ENCODE peak calls at places on chromosomes 7 and 10, in four cellular contexts. R is CD8-positive, alpha-beta T cell; G is foreskin fibroblast; J is heart right ventricle. X is an unnamed sample.

GRCh38 chr7:139702313-139702731 is 75.5 kb downstream of the HIPK2 start:
- DNase-seq in G (no peak), R (no peak), J (no peak), X (no peak)

GRCh38 chr7:132343196-132343595 is 233.1 kb downstream of the PLXNA4 start:
- DNase-seq in J (no peak), G (peak), R (no peak), X (no peak)

GRCh38 chr10:114479307-114479706 is 75.0 kb upstream of the AFAP1L2 start:
- DNase-seq in R (no peak), G (no peak), J (no peak), X (no peak)

GRCh38 chr10:94008526-94008925 is 14.8 kb downstream of the PLCE1 start:
- DNase-seq in G (no peak), R (no peak), J (no peak), X (no peak)

GRCh38 chr10:1665262-1665661 is 72.1 kb downstream of the ADARB2 start:
- DNase-seq in J (no peak), G (no peak), R (no peak), X (no peak)

GRCh38 chr7:129222064-129222463 is 2.8 kb upstream of the AHCYL2 start:
- DNase-seq in J (no peak), R (no peak), G (no peak), X (no peak)

GRCh38 chr7:12802070-12802469 is 114.6 kb downstream of the ARL4A start:
- DNase-seq in J (no peak), G (no peak), R (no peak), X (no peak)

GRCh38 chr10:80382989-80383388 is 25.4 kb upstream of the PRXL2A start:
- DNase-seq in J (no peak), G (peak), R (peak), X (no peak)

GRCh38 chr7:107813524-107813923 is 10.5 kb upstream of the SLC26A3 start:
- DNase-seq in J (no peak), G (no peak), R (no peak), X (no peak)

GRCh38 chr7:50092579-50093411 is at the start of gene ZPBP:
- DNase-seq in G (peak), J (peak), R (peak), X (no peak)

GRCh38 chr10:95861401-95861800 is 46.4 kb upstream of the CC2D2B start:
- DNase-seq in G (no peak), J (no peak), R (no peak), X (no peak)

GRCh38 chr7:79735012-79735411 is 281.5 kb upstream of the MAGI2 start:
- DNase-seq in R (no peak), G (no peak), J (no peak), X (no peak)

GRCh38 chr10:76492026-76492425 is 1060.6 kb downstream of the LRMDA start:
- DNase-seq in R (no peak), G (peak), J (no peak), X (no peak)

GRCh38 chr10:100970076-100970913 is 991 bp downstream of the SEMA4G start:
- DNase-seq in J (no peak), R (peak), G (no peak), X (no peak)

GRCh38 chr7:113289140-113289740 is 170.9 kb upstream of the SMIM30 start:
- DNase-seq in R (no peak), G (peak), J (no peak), X (no peak)

GRCh38 chr10:75402486-75403143 is 1.1 kb upstream of the ZNF503 start:
- DNase-seq in R (no peak), J (peak), G (no peak), X (peak)
- TF ChIP-seq CTCF in R (no peak), J (no peak), G (no peak), X (no peak)

DNA sequence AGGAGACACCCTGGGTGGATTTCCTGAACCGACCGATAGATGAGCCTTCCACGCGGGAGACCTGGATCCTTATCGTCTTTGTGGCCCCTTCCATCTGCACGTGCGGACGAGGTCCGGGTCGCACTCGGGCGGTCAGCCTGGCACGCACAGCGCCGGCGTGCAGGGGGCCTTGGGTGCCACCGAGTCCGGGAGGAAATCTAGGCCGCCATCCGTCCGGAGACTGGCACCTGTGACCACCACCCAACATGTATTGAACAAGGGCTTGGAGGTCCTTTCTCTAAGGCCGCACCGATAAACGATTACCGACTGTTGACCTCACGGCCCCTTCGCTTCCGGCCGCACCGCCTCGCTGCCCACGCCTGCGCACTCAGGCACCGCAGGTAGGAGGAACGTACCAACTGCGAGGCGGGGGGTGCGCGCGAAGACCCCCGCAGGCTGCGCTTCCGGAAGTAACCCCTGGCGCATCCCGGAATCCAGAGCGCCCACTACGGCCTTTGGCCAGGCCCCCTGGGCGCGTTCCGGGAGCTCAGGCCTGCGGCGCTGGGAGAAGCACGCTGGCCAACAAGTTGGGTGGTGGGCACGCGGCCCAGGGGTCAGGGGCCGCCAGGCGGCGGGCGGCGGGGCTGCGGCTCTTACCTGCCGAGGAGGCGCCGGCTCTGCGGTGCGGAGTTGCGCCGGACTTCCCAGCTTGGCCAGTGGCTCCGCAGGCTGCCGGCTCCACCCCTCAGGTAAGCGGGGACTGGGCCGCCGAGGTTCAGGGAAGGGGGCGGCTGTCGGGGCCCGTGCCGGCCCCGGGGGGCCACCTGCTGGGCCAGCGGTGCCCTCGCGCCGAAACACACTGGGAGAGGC is at the start of the genes ACTR3C and LRRC61:
- DNase-seq in R (peak), G (no peak), J (peak), X (peak)
- TF ChIP-seq CTCF in R (no peak), G (no peak), J (no peak), X (peak)

DNA sequence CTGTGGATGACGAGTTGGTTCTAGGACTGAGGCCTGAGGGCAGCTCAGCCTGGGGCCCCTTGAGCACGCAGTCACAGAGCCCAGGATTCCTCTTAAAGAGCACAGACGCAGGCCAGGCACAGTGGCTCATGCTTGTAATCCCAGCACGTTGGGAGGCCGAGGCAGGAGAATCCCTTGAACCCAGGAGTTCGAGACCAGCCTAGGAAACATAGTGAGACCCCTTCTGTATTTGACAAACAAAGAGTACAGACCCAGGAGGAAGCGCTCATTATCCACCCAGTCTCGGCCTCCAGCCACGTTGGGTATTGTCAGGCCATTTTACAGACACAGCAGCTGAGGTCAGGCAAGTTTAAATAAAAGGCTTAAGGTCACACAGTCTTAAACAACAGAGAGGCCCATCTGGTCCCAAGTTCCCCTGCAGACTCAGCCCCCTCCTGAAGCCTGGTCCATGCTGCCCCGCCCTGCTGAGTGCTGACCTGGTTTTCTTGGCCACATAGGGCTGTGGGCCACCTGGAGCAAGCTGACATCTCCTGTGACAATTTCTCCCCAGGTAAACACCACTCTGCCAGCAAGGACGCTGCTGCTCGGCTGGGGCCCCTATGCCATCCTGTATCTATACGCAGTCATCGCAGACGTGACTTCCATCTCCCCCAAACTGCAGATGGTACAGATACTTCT is 12.6 kb downstream of the RGR start:
- DNase-seq in R (peak), J (no peak), G (no peak), X (no peak)
- TF ChIP-seq CTCF in R (no peak), J (no peak), G (no peak), X (no peak)

DNA sequence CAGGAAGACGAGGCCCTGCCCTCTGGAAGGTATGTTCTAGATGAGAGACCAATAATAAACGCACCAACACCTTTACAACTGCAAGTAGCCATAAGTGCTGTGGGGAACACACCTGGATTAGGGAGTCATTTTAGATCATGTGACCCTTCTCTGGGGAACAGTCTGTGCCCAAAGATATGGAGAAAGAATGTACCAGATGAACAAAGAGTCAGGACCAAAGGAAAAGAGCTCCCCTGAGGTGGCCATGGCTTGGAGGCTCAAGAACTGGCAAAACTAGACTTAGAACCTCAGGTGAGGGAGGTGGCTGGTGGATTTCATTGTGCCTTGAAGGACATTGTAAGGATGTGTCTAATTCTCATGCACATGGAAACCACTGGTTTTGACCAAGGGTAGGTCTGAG is 10.3 kb upstream of the EN2 start:
- DNase-seq in J (no peak), G (no peak), R (no peak), X (no peak)
- TF ChIP-seq CTCF in J (no peak), G (no peak), R (no peak), X (no peak)

GRCh38 chr10:63465293-63466167 is at the start of gene JMJD1C:
- DNase-seq in R (peak), G (peak), J (peak), X (peak)
- TF ChIP-seq CTCF in R (no peak), G (no peak), J (no peak), X (peak)

GRCh38 chr7:47327306-47327697 is 254.6 kb downstream of the TNS3 start:
- DNase-seq in J (no peak), G (no peak), R (no peak), X (no peak)

GRCh38 chr7:47326808-47327207 is 255.1 kb downstream of the TNS3 start:
- DNase-seq in J (peak), G (peak), R (no peak), X (no peak)

GRCh38 chr7:47327698-47328391 is 254.1 kb downstream of the TNS3 start:
- DNase-seq in G (peak), R (no peak), J (peak), X (peak)

GRCh38 chr7:47325337-47325736 is 256.6 kb downstream of the TNS3 start:
- DNase-seq in J (no peak), G (no peak), R (no peak), X (no peak)

DNA sequence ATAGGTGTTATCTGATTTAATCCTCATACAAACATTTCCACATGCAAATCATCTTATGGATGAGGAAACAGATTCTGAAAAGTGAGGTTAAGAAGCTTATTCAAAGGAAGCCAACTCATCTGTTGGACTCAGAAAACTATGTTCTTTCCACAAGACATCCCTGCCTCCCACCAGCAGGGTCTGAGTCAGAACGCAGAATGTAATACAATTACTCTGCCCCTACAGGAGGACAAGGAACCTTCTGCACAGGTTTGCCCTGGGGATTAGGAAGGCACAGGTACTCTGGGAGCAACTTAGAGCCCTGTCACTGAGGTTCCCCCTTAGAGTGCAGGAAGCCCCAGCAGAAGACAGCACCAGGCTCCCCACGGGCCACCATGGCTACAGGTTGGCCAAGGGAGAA is 255.7 kb downstream of the TNS3 start:
- DNase-seq in G (peak), R (no peak), J (no peak), X (no peak)
- TF ChIP-seq CTCF in G (peak), R (no peak), J (no peak), X (peak)

X was measured in progenitor cell of endocrine pancreas.